ENCODE peak calls at places on chromosomes 12 and 14, in four cellular contexts. R is uterus, S is HCT116, V is keratinocyte. Z is an unnamed sample.

GRCh38 chr12:127677537-127678131 is 589.3 kb upstream of the TMEM132C start:
- DNase-seq in S (no peak), R (peak; percentile 65), V (no peak), Z (peak; percentile 18)

GRCh38 chr14:60274448-60274847 is 25.4 kb downstream of the PPM1A start:
- DNase-seq in R (no peak), V (no peak), S (no peak), Z (no peak)

GRCh38 chr14:100523536-100524025 is 63.6 kb downstream of the BEGAIN start:
- DNase-seq in R (no peak), V (no peak), S (no peak), Z (no peak)

GRCh38 chr14:21999400-21999799 is 325.8 kb upstream of the OR4E1 start:
- DNase-seq in R (no peak), S (no peak), V (no peak), Z (no peak)

GRCh38 chr12:9090220-9090619 is 25.5 kb downstream of the A2M start:
- DNase-seq in S (no peak), V (no peak), R (no peak), Z (no peak)

GRCh38 chr12:2215709-2216560 is 163.1 kb downstream of the CACNA1C start:
- DNase-seq in V (no peak), R (no peak), S (no peak), Z (no peak)

GRCh38 chr12:39620664-39621658 is 1.4 kb upstream of the ABCD2 start:
- DNase-seq in S (no peak), R (no peak), V (no peak), Z (no peak)

GRCh38 chr12:58566599-58566998 is 353.7 kb downstream of the LRIG3 start:
- DNase-seq in S (no peak), V (no peak), R (no peak), Z (no peak)

GRCh38 chr14:63956326-63956725 is 103.5 kb downstream of the SYNE2 start:
- DNase-seq in R (no peak), V (no peak), S (no peak), Z (no peak)

GRCh38 chr12:48184549-48184922 is 1.1 kb downstream of the CCDC184 start:
- DNase-seq in S (no peak), V (no peak), R (no peak), Z (no peak)

GRCh38 chr12:132218915-132219314 is 74.7 kb downstream of the NOC4L start:
- DNase-seq in S (peak; percentile 52), R (no peak), V (no peak), Z (no peak)

GRCh38 chr12:94761559-94761958 is 111.2 kb upstream of the TMCC3 start:
- DNase-seq in V (peak; percentile 50), R (no peak), S (peak; percentile 75), Z (no peak)

DNA sequence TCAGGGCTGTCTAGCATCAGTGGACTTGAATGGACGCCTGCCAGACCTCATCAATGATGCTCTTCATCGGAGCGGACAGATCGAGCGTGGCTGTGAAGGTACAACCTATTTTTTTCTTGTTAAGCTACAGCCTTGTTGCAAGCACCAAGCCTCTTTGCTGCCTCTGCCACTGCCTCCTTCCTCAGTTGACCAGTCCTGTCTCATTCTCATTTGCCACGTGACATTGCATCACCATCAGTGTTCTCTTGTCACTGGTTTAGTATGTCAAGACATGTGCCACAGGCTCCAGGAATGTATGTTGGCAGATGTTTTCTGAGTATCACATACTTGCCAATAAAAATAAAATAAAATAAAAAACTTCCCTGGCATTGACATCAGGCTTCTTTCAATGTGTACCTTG is 798.1 kb downstream of the NRXN3 start:
- DNase-seq in R (no peak), V (no peak), S (no peak), Z (no peak)
- TF ChIP-seq CTCF in R (no peak), V (no peak), S (no peak), Z (no peak)

DNA sequence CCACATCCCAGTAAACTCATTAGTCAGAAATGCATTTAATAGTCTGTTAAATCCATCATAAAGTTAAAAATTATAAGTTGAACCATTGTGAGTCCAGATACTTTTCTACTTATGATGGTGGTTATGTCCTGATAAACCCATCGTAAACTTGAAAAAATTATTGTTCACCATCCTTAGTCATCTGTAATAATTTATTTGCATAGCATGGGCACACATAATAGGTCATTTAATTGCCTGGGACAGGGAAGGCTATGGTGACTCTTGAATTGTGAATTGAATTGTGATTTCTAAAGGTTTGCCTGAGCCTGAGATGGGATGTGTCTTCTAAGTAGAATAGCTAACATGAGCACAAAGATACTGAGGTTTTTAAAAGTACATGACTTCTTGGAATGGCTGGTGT is 21.5 kb downstream of the ZDHHC17 start:
- DNase-seq in V (no peak), R (no peak), S (no peak), Z (no peak)
- H3K4me1 ChIP-seq in V (peaks cover 4% of the 10 kb centered on the region), R (no peaks in the 10 kb centered on the region), S (no peaks in the 10 kb centered on the region), Z (peaks cover 60% of the 10 kb centered on the region)

DNA sequence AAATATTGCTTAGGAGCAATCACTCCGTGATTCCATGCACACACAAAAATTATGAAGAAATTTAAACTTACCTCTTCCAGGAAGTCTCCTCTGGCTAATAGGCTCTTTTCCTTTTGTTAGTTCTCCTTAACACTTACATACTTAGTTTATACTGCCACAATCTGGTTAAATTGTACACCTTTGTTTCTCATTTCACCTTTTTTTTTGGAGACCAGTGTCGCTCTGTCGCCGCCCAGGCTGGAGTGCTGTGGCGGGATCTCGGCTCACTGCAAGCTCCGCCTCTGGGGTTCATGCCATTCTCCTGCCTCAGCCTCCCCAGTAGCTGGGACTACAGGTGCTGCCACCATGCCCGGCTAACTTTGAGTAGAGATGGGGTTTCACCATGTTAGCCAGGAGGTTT is 2.2 kb upstream of the ANKRD52 start:
- DNase-seq in R (no peak), S (no peak), V (no peak), Z (peak; percentile 33)
- H3K27ac ChIP-seq in R (no peak overlapping the region), S (no peak overlapping the region), V (no peak overlapping the region), Z (peak overlapping the region; percentile 77)

DNA sequence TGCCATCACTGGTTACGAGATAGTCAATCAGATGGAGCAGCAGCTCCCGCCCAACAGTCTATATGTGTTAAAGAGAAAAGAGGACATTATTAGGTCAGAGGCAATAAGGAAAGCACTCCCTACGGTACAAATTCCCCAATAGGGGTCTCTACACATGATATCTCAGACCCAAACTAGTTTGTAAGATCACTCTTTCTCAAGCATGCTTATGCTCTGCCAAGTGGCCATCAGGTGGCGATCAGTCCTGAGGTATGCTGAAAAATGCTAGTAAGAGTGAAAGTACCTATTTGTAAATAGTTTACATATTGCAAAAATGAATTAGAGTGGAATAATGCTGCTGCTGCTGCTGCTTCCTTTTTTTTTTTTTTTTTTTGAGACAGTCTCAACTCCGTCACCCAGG is 61.1 kb downstream of the CPM start:
- DNase-seq in S (peak; percentile 19), V (no peak), R (no peak), Z (no peak)
- TF ChIP-seq CTCF in S (peak; percentile 58), V (peak; percentile 27), R (no peak), Z (no peak)

DNA sequence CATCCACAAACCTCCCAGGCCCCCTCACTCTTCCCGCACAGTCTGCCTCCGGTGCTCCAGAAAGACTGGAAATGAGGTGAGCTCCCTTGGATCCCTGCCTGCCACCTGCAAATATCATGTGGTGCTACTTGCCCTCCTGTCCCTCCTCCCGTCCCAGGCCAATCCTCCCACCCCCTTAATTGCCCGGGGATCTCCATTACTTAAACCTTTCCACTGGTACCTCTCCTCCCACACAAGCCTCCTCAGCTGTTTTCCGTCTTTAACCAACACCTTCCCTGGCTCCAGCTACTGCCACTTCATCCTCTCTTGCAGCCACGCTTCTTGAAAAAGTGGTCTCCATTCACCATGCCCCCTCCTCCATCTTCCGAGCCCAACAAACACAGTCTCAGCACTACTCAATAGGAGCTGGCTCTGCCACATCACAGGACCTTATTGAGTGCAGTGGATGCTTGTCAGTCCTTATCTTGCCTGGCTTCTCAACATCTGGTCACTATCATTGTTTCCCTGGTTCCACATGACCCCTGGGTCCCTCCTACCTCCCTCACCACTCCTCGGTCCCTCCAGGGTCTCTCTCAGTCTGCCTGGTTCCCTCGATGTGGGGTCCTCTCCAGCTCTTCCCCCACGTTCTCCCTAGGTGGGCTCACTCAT is 11.5 kb downstream of the FAIM2 start:
- DNase-seq in R (no peak), V (no peak), S (no peak), Z (no peak)
- H3K4me1 ChIP-seq in R (no peaks in the 10 kb centered on the region), V (peaks cover 7% of the 10 kb centered on the region), S (peaks cover 10% of the 10 kb centered on the region), Z (no peaks in the 10 kb centered on the region)

Z was measured in gastrocnemius medialis.